ENCODE peak calls at places on chromosomes 12 and 14, in nine cellular contexts. One of them, this sample, is unnamed.

GRCh38 chr12:55963760-55964159 is 2.1 kb downstream of the PMEL start:
- DNase-seq in HCT116: no peak
- DNase-seq in GM23338: no peak
- DNase-seq in K562: no peak
- DNase-seq in spleen: no peak
- DNase-seq in transverse colon: no peak
- DNase-seq in HL-60: no peak
- DNase-seq in stomach: no peak
- DNase-seq in Panc1: no peak
- DNase-seq in this sample: no peak

GRCh38 chr14:70555890-70556289 is 21.1 kb upstream of the ADAM20 start:
- DNase-seq in GM23338: peak
- DNase-seq in stomach: no peak
- DNase-seq in spleen: peak
- DNase-seq in Panc1: no peak
- DNase-seq in HL-60: no peak
- DNase-seq in HCT116: no peak
- DNase-seq in transverse colon: no peak
- DNase-seq in K562: no peak
- DNase-seq in this sample: no peak

GRCh38 chr12:6338955-6339761 is 2.7 kb downstream of the TNFRSF1A start:
- DNase-seq in spleen: no peak
- DNase-seq in transverse colon: no peak
- DNase-seq in Panc1: no peak
- DNase-seq in K562: no peak
- DNase-seq in HCT116: no peak
- DNase-seq in GM23338: no peak
- DNase-seq in stomach: no peak
- DNase-seq in HL-60: no peak
- DNase-seq in this sample: no peak

GRCh38 chr12:49873361-49873934 is 30.3 kb downstream of the FAIM2 start:
- DNase-seq in HL-60: no peak
- DNase-seq in transverse colon: no peak
- DNase-seq in K562: no peak
- DNase-seq in Panc1: no peak
- DNase-seq in HCT116: no peak
- DNase-seq in spleen: peak
- DNase-seq in GM23338: no peak
- DNase-seq in stomach: peak
- DNase-seq in this sample: no peak

GRCh38 chr14:58465425-58465824 is 37.9 kb downstream of the KIAA0586 start:
- DNase-seq in stomach: no peak
- DNase-seq in GM23338: no peak
- DNase-seq in HCT116: no peak
- DNase-seq in spleen: no peak
- DNase-seq in K562: no peak
- DNase-seq in Panc1: no peak
- DNase-seq in transverse colon: no peak
- DNase-seq in HL-60: no peak
- DNase-seq in this sample: no peak

GRCh38 chr12:6938353-6939186 is 5.0 kb upstream of the RNU7-1 start:
- DNase-seq in HCT116: no peak
- DNase-seq in Panc1: no peak
- DNase-seq in GM23338: no peak
- DNase-seq in K562: no peak
- DNase-seq in transverse colon: no peak
- DNase-seq in spleen: peak
- DNase-seq in HL-60: no peak
- DNase-seq in stomach: no peak
- DNase-seq in this sample: no peak

GRCh38 chr12:132687211-132688164 is at the start of the genes POLE and PXMP2:
- DNase-seq in HCT116: peak
- DNase-seq in K562: peak
- DNase-seq in Panc1: peak
- DNase-seq in spleen: peak
- DNase-seq in GM23338: peak
- DNase-seq in HL-60: peak
- DNase-seq in stomach: peak
- DNase-seq in transverse colon: peak
- DNase-seq in this sample: peak

GRCh38 chr14:24861083-24861630 is 188.8 kb downstream of the STXBP6 start:
- DNase-seq in GM23338: no peak
- DNase-seq in transverse colon: no peak
- DNase-seq in Panc1: no peak
- DNase-seq in K562: no peak
- DNase-seq in stomach: no peak
- DNase-seq in HL-60: no peak
- DNase-seq in spleen: no peak
- DNase-seq in HCT116: no peak
- DNase-seq in this sample: peak

GRCh38 chr14:105184461-105184860 is 3.3 kb upstream of the NUDT14 start:
- DNase-seq in GM23338: no peak
- DNase-seq in Panc1: no peak
- DNase-seq in stomach: no peak
- DNase-seq in K562: no peak
- DNase-seq in HL-60: no peak
- DNase-seq in transverse colon: no peak
- DNase-seq in spleen: no peak
- DNase-seq in HCT116: no peak
- DNase-seq in this sample: no peak

GRCh38 chr12:111775205-111776193 is 8.8 kb downstream of the ALDH2 start:
- DNase-seq in GM23338: no peak
- DNase-seq in HCT116: no peak
- DNase-seq in K562: peak
- DNase-seq in HL-60: peak
- DNase-seq in Panc1: no peak
- DNase-seq in spleen: peak
- DNase-seq in stomach: peak
- DNase-seq in transverse colon: peak
- DNase-seq in this sample: peak

GRCh38 chr12:129540954-129541353 is 362.9 kb downstream of the TMEM132D start:
- DNase-seq in HCT116: no peak
- DNase-seq in K562: no peak
- DNase-seq in GM23338: no peak
- DNase-seq in HL-60: no peak
- DNase-seq in Panc1: no peak
- DNase-seq in transverse colon: no peak
- DNase-seq in spleen: no peak
- DNase-seq in stomach: no peak
- DNase-seq in this sample: no peak

GRCh38 chr12:87509233-87509820 is 519.9 kb downstream of the C12orf50 start:
- DNase-seq in GM23338: peak
- DNase-seq in transverse colon: no peak
- DNase-seq in HCT116: peak
- DNase-seq in HL-60: no peak
- DNase-seq in K562: no peak
- DNase-seq in spleen: no peak
- DNase-seq in stomach: no peak
- DNase-seq in Panc1: no peak
- DNase-seq in this sample: no peak

GRCh38 chr14:64723691-64724577 is 19.7 kb downstream of the PLEKHG3 start:
- DNase-seq in transverse colon: no peak
- DNase-seq in spleen: peak
- DNase-seq in GM23338: no peak
- DNase-seq in stomach: no peak
- DNase-seq in HL-60: no peak
- DNase-seq in K562: no peak
- DNase-seq in Panc1: no peak
- DNase-seq in HCT116: no peak
- DNase-seq in this sample: no peak

GRCh38 chr14:100158566-100159106 is 809 bp downstream of the DEGS2 start:
- DNase-seq in HL-60: no peak
- DNase-seq in HCT116: no peak
- DNase-seq in K562: no peak
- DNase-seq in spleen: no peak
- DNase-seq in stomach: no peak
- DNase-seq in GM23338: no peak
- DNase-seq in transverse colon: no peak
- DNase-seq in Panc1: no peak
- DNase-seq in this sample: no peak

GRCh38 chr14:101411151-101411550 is 150.1 kb upstream of the DIO3 start:
- DNase-seq in Panc1: no peak
- DNase-seq in spleen: no peak
- DNase-seq in transverse colon: no peak
- DNase-seq in HCT116: no peak
- DNase-seq in stomach: no peak
- DNase-seq in K562: no peak
- DNase-seq in HL-60: no peak
- DNase-seq in GM23338: no peak
- DNase-seq in this sample: no peak

DNA sequence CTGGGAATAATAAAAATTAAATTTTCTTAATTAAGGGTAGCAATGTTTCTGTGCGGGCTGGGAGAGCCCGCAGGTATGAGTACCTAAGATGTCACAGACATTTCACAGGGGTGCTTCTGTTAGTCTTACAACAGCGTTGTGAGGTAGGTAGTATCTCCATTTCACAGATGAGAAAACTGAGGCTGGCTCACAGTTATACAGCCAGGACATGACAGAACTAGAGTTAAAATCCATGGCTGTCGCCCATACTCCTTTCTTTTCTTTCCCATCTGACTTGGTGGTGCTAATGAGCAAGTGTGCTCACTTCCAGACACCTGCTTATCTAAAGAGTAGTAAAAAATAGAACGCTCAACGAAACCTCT is 2.1 kb downstream of the BMAL2 start:
- DNase-seq in stomach: no peak
- DNase-seq in HCT116: no peak
- DNase-seq in HL-60: no peak
- DNase-seq in spleen: no peak
- DNase-seq in K562: no peak
- DNase-seq in transverse colon: no peak
- DNase-seq in Panc1: no peak
- DNase-seq in GM23338: no peak
- DNase-seq in this sample: no peak
- H3K4me3 ChIP-seq in stomach: peak
- H3K4me3 ChIP-seq in HCT116: no peak
- H3K4me3 ChIP-seq in HL-60: no peak
- H3K4me3 ChIP-seq in spleen: no peak
- H3K4me3 ChIP-seq in K562: no peak
- H3K4me3 ChIP-seq in transverse colon: no peak
- H3K4me3 ChIP-seq in Panc1: no peak
- H3K4me3 ChIP-seq in GM23338: no peak
- H3K4me3 ChIP-seq in this sample: no peak

DNA sequence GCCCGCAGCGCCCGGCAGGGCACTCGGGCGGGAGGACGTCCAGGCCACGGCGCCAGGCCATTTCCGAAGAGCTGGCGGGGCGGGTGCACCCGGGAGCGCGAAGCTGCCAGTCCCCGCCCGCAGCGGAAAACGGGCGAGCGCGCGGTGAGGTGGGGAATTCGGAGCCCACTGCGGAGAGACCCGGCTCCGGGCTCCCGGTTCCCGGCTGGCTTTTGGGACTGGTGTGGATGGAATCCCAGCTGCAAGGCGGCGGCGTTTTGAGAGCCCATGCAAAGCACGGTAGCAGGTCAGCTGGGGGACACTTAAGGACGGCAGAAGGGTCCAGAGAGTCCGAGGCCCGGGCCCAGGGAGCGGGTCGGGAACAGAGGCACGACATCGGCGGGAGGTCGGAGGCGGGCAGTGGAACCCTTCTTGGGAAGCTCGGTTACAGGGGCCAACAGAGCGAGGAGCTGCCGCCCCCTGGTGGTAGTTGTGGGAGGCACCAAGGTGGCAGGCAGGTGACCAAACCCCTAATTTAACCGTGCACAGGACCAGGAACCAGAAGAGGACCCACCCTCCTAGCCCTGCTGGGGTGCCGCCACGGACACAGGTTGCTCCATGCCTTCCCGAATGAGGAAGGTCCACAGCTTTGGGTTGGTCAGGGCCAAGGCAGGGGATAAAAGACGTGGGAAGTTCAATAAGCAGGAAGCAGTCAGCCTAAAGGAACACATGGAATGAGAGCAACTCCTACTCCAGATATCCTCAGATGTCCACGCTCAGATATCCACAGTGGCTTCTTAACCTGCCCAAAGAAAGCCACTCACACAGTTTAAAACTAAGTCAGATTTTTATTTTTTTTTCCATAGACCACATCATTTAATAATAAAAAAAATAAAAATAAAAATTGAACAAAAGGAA is 685 bp upstream of the CDH24 start:
- DNase-seq in HCT116: peak
- DNase-seq in spleen: peak
- DNase-seq in stomach: peak
- DNase-seq in K562: peak
- DNase-seq in Panc1: peak
- DNase-seq in GM23338: peak
- DNase-seq in transverse colon: peak
- DNase-seq in HL-60: peak
- DNase-seq in this sample: peak
- TF ChIP-seq POLR2AphosphoS5 in HCT116: peak
- TF ChIP-seq POLR2AphosphoS5 in spleen: peak
- TF ChIP-seq POLR2AphosphoS5 in stomach: peak
- TF ChIP-seq POLR2AphosphoS5 in K562: peak
- TF ChIP-seq POLR2AphosphoS5 in Panc1: peak
- TF ChIP-seq POLR2AphosphoS5 in GM23338: peak
- TF ChIP-seq POLR2AphosphoS5 in transverse colon: peak
- TF ChIP-seq POLR2AphosphoS5 in HL-60: peak
- TF ChIP-seq POLR2AphosphoS5 in this sample: peak

DNA sequence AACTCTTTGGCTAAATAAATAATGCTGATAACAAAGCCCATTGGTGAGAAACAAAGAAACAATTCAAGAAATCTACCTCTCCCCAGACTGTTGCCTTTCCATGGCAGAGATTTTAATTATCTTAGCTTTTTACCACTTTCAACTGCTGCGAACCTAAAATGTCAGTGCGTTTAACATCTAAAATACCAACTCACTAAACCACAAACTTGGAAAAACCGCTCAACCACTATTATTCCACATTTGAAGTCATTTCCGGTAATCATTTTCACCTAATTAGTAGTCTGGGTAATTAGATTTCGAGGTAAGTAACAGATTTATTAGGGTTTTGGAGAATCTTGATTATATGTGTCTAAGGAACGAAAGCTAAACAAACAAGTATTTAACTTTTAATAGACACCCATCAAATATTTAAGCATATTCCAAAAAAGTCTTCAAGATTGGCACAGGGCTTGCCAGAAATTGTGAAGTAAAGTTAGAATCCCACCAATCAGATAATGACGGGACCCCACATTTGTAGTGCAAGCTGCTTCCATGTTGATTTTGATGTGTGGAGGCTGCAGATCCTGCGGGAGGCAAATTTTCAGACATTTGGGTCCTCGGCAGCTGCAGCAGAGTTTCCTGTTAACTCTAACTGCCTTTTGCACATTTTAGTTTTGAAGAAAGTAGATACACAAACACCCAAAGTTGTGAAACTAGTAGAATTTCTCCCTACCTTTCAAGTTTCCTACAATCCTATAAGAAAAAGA is 4.1 kb downstream of the OTX2 start:
- DNase-seq in spleen: no peak
- DNase-seq in K562: no peak
- DNase-seq in HCT116: no peak
- DNase-seq in GM23338: peak
- DNase-seq in stomach: no peak
- DNase-seq in transverse colon: no peak
- DNase-seq in Panc1: no peak
- DNase-seq in HL-60: no peak
- DNase-seq in this sample: no peak
- H3K4me3 ChIP-seq in spleen: no peak
- H3K4me3 ChIP-seq in K562: no peak
- H3K4me3 ChIP-seq in HCT116: no peak
- H3K4me3 ChIP-seq in GM23338: peak
- H3K4me3 ChIP-seq in stomach: no peak
- H3K4me3 ChIP-seq in transverse colon: no peak
- H3K4me3 ChIP-seq in Panc1: no peak
- H3K4me3 ChIP-seq in HL-60: no peak
- H3K4me3 ChIP-seq in this sample: no peak

GRCh38 chr12:96434107-96434506 is 33.9 kb upstream of the CDK17 start:
- DNase-seq in HCT116: no peak
- DNase-seq in stomach: no peak
- DNase-seq in spleen: no peak
- DNase-seq in HL-60: peak
- DNase-seq in GM23338: no peak
- DNase-seq in Panc1: no peak
- DNase-seq in transverse colon: peak
- DNase-seq in K562: no peak
- DNase-seq in this sample: no peak
- TF ChIP-seq POLR2AphosphoS5 in HCT116: no peak
- TF ChIP-seq POLR2AphosphoS5 in stomach: peak
- TF ChIP-seq POLR2AphosphoS5 in spleen: no peak
- TF ChIP-seq POLR2AphosphoS5 in HL-60: no peak
- TF ChIP-seq POLR2AphosphoS5 in GM23338: no peak
- TF ChIP-seq POLR2AphosphoS5 in Panc1: no peak
- TF ChIP-seq POLR2AphosphoS5 in transverse colon: no peak
- TF ChIP-seq POLR2AphosphoS5 in K562: no peak
- TF ChIP-seq POLR2AphosphoS5 in this sample: peak

This sample was measured in breast epithelium.